ENCODE peak calls at places on chromosome X, in six cellular contexts. N is OCI-LY7; E is A549; V is CD8-positive, alpha-beta T cell; Q is GM12865; C is CD4-positive, alpha-beta T cell. U is an unnamed sample.
A peak's percentile ranks its signal among the peaks of the same experiment; 100 is the strongest.

GRCh38 chrX:139739138-139739537 is 31.2 kb upstream of the MCF2 start:
- DNase-seq in E (no peak), V (no peak), N (no peak), C (no peak), Q (peak; percentile 62), U (no peak)

GRCh38 chrX:11703855-11704254 is 38.1 kb upstream of the ARHGAP6 start:
- DNase-seq in E (no peak), N (no peak), V (no peak), C (no peak), Q (no peak), U (no peak)

GRCh38 chrX:101931494-101932248 is at the start of gene ZMAT1:
- DNase-seq in V (peak; percentile 83), E (peak; percentile 53), Q (peak; percentile 88), N (no peak), C (peak; percentile 84), U (peak; percentile 91)

GRCh38 chrX:151510203-151510602 is 53.3 kb upstream of the PASD1 start:
- DNase-seq in C (no peak), E (no peak), Q (no peak), V (no peak), N (no peak), U (no peak)

GRCh38 chrX:54950730-54951375 is 30.2 kb downstream of the TRO start:
- DNase-seq in Q (no peak), E (no peak), C (no peak), N (no peak), V (no peak), U (no peak)

GRCh38 chrX:1932231-1932630 is 317.4 kb downstream of the ASMT start:
- DNase-seq in C (no peak), N (no peak), E (no peak), V (no peak), Q (no peak), U (no peak)

GRCh38 chrX:47321386-47321785 is 49.0 kb upstream of the ZNF157 start:
- DNase-seq in V (no peak), Q (no peak), N (no peak), E (no peak), C (no peak), U (peak; percentile 49)

GRCh38 chrX:45748443-45748842 is 547.8 kb upstream of the DIPK2B start:
- DNase-seq in N (no peak), Q (no peak), V (no peak), E (no peak), C (no peak), U (no peak)

GRCh38 chrX:113522814-113523213 is 682.2 kb upstream of the AMOT start:
- DNase-seq in V (no peak), E (no peak), C (no peak), N (peak; percentile 0), Q (peak; percentile 46), U (no peak)

GRCh38 chrX:39477438-39478120 is 620.2 kb downstream of the BCOR start:
- DNase-seq in Q (peak; percentile 41), C (peak; percentile 3), E (no peak), N (no peak), V (peak; percentile 2), U (peak; percentile 78)

GRCh38 chrX:121823406-121823805 is 776.0 kb downstream of the GLUD2 start:
- DNase-seq in N (no peak), Q (no peak), C (no peak), V (no peak), E (no peak), U (no peak)

GRCh38 chrX:20973038-20973437 is 401.2 kb upstream of the CNKSR2 start:
- DNase-seq in Q (no peak), V (no peak), C (no peak), E (no peak), N (no peak), U (no peak)

GRCh38 chrX:109774706-109775105 is 41.6 kb upstream of the ACSL4 start:
- DNase-seq in N (no peak), E (peak; percentile 11), Q (peak; percentile 73), C (no peak), V (no peak), U (no peak)

GRCh38 chrX:109709129-109709631 is 23.9 kb downstream of the ACSL4 start:
- DNase-seq in N (peak; percentile 38), C (no peak), Q (peak; percentile 73), E (no peak), V (no peak), U (no peak)

GRCh38 chrX:17861496-17862011 is 456 bp upstream of the RAI2 start:
- DNase-seq in C (no peak), N (no peak), Q (no peak), E (no peak), V (no peak), U (no peak)

GRCh38 chrX:28847423-28847822 is 260.2 kb downstream of the IL1RAPL1 start:
- DNase-seq in V (no peak), E (peak; percentile 1), N (no peak), C (no peak), Q (no peak), U (peak; percentile 16)

DNA sequence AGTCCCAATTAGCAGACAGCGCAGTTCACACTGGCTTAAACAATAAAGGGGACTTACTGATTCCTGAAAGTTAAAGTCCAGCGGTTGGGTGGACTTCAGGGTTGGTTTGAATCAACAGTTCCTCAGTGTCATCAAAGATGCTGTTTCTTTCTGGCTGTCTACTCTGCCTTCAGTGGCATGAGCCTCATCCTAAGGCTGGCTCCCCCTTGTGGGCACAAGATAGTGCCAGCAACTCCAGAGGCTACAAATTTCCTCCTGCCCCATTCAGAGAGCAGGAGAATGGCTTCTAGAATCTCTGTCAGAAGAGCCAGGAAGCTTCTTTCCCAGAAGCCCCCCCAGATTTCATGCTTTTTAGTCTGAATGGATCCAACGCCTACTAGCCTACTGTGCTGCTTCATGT is 82.4 kb upstream of the MTM1 start:
- DNase-seq in N (peak; percentile 33), C (peak; percentile 14), E (peak; percentile 45), Q (peak; percentile 50), V (no peak), U (peak; percentile 25)
- TF ChIP-seq CTCF in N (peak; percentile 65), C (peak; percentile 40), E (peak; percentile 58), Q (peak; percentile 51), V (no peak), U (peak; percentile 64)

DNA sequence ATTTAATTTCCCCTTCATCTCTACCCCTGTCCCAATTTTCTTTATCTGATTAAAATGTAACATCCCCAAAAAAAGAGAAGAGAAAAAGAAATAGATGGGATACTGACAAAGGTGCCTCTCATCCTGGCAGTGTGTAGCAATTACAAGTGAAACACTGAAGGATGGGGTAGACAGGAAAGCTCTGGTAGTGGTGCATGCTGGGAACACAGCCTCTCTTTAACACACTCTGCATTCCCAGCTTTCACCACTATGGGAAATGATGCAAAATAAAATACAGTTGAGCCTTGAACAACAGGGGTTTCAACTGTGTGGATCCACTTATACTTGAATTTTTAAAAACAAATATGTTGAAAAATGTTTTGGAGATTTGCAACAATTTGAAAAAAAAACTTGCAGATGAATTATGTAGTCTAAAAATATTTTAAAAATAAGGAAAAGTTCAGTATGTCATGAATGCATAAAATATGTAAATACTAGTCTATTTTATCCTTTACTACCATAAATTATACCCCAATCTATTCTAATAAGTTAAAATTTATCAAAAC is 239.2 kb upstream of the DDX53 start:
- DNase-seq in N (no peak), Q (no peak), V (no peak), E (no peak), C (no peak), U (no peak)
- TF ChIP-seq CTCF in N (no peak), Q (no peak), V (no peak), E (no peak), C (no peak), U (no peak)

GRCh38 chrX:56787734-56788152 is 58.7 kb downstream of the NBDY start:
- DNase-seq in V (no peak), E (no peak), N (no peak), C (no peak), Q (no peak), U (no peak)

GRCh38 chrX:56786889-56787733 is 58.1 kb downstream of the NBDY start:
- DNase-seq in E (no peak), Q (no peak), C (no peak), V (no peak), N (no peak), U (no peak)

GRCh38 chrX:56789518-56790070 is 60.6 kb downstream of the NBDY start:
- DNase-seq in C (no peak), Q (no peak), E (no peak), V (no peak), N (no peak), U (no peak)

GRCh38 chrX:56788717-56789122 is 59.7 kb downstream of the NBDY start:
- DNase-seq in C (no peak), V (no peak), Q (no peak), E (no peak), N (peak; percentile 25), U (no peak)

DNA sequence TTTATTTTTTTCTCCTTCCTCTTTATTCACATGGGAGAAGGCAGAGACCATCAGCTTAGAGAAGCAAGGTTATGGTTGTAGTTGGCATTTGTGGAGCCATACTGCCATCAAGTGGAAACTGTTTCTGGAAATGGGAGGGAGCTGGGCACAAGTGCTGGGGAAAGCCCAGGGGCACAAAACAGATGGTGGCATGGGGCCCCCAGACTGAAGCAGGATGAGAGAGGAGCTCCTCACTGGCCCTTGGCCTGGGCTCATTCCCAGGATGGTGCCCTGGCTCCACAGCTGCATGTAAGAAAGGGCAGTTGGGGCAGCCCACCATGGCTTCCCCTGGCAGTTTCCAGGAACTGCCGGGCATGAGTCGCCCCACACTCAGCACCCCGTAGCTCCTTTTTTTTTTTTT is 59.2 kb downstream of the NBDY start:
- DNase-seq in Q (no peak), C (no peak), V (no peak), E (no peak), N (no peak), U (no peak)
- TF ChIP-seq CTCF in Q (no peak), C (no peak), V (no peak), E (no peak), N (no peak), U (peak; percentile 32)

GRCh38 chrX:70554081-70554480 is 109.4 kb downstream of the DLG3 start:
- DNase-seq in E (peak; percentile 13), N (no peak), C (no peak), V (no peak), Q (peak; percentile 1), U (no peak)

GRCh38 chrX:70553516-70553915 is 108.9 kb downstream of the DLG3 start:
- DNase-seq in V (no peak), N (no peak), C (no peak), Q (peak; percentile 15), E (no peak), U (no peak)

GRCh38 chrX:70552174-70552704 is 107.6 kb downstream of the DLG3 start:
- DNase-seq in Q (no peak), N (no peak), C (no peak), E (no peak), V (no peak), U (no peak)

GRCh38 chrX:70554523-70554922 is 109.9 kb downstream of the DLG3 start:
- DNase-seq in C (no peak), E (no peak), Q (no peak), N (no peak), V (no peak), U (no peak)

GRCh38 chrX:70549429-70549828 is 104.8 kb downstream of the DLG3 start:
- DNase-seq in C (no peak), Q (no peak), V (no peak), N (no peak), E (no peak), U (no peak)
- TF ChIP-seq CTCF in C (no peak), Q (no peak), V (no peak), N (no peak), E (no peak), U (no peak)

GRCh38 chrX:7927259-7928167 is at the start of gene PNPLA4:
- DNase-seq in N (peak; percentile 87), C (peak; percentile 68), E (peak; percentile 55), V (peak; percentile 59), Q (peak; percentile 93), U (peak; percentile 63)
- TF ChIP-seq CTCF in N (peak; percentile 52), C (no peak), E (peak; percentile 8), V (no peak), Q (no peak), U (no peak)